ENCODE peak calls at places on chromosomes 13 and 19, in five cellular contexts. M is GM23338, V is body of pancreas, R is mammary epithelial cell, E is AG09309. P is an unnamed sample.

GRCh38 chr13:72726721-72727416 is 560 bp downstream of the MZT1 start:
- DNase-seq in M (peak), V (peak), R (peak), E (no peak), P (peak)

GRCh38 chr13:78630509-78630908 is 27.2 kb upstream of the POU4F1 start:
- DNase-seq in M (no peak), V (no peak), R (no peak), E (no peak), P (no peak)

GRCh38 chr13:78657699-78658629 is 991 bp downstream of the OBI1 start:
- DNase-seq in M (peak), V (no peak), R (peak), E (no peak), P (no peak)

GRCh38 chr19:43798546-43799409 is 3.5 kb downstream of the LYPD5 start:
- DNase-seq in M (peak), V (peak), R (peak), E (no peak), P (peak)

GRCh38 chr19:47109541-47110375 is 3.8 kb downstream of the ZC3H4 start:
- DNase-seq in M (peak), V (no peak), R (peak), E (no peak), P (no peak)

GRCh38 chr13:80157261-80157942 is 183.5 kb downstream of the SPRY2 start:
- DNase-seq in M (no peak), V (no peak), R (peak), E (no peak), P (no peak)

GRCh38 chr19:42455621-42456081 is 12.9 kb upstream of the CXCL17 start:
- DNase-seq in M (no peak), V (no peak), R (peak), E (no peak), P (no peak)

GRCh38 chr19:10439588-10439987 is 19.2 kb downstream of the PDE4A start:
- DNase-seq in M (no peak), V (no peak), R (no peak), E (no peak), P (no peak)

GRCh38 chr13:51603716-51604115 is 19.5 kb downstream of the WDFY2 start:
- DNase-seq in M (no peak), V (no peak), R (peak), E (no peak), P (no peak)

GRCh38 chr13:51594432-51594831 is 10.2 kb downstream of the WDFY2 start:
- DNase-seq in M (no peak), V (no peak), R (no peak), E (no peak), P (no peak)

GRCh38 chr13:51600703-51601102 is 16.4 kb downstream of the WDFY2 start:
- DNase-seq in M (no peak), V (no peak), R (no peak), E (no peak), P (no peak)

GRCh38 chr13:51601601-51602348 is 17.5 kb downstream of the WDFY2 start:
- DNase-seq in M (no peak), V (no peak), R (no peak), E (no peak), P (no peak)

DNA sequence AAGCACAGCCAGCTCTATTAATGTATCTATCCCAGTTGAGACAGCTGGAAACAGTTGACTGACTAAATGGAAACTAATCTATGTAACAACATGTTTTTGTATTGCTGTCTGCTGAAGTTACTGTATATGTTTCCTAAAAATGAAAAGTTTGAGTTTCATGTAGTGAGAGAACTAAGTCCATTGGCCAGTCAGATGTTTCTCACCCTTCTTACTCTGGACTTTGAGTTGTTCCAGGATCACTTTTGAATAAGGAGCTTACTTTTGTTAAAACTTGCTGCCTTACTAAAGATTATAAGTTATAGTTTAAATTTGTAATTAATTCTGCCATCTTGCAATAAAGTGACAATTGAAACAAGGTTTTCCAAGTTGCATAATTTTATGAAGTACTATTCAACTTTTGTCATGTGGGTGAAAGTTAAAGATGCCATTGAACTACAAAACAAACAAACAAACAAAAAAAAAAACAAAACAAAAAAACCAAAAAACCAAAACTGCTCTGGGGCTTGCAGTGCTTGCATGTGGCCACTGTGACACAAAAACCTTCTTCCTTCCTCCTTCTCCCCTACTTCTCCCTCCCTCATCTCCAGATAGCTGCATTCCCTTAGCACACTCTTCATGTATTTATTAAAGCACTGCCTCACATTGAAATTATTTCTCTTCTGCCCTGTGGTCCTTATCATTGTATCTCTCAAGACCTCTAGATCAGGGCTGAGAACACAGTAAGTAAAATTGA is 15.3 kb downstream of the WDFY2 start:
- DNase-seq in M (no peak), V (no peak), R (no peak), E (no peak), P (no peak)
- TF ChIP-seq CTCF in M (peak), V (no peak), R (peak), E (no peak), P (no peak)

DNA sequence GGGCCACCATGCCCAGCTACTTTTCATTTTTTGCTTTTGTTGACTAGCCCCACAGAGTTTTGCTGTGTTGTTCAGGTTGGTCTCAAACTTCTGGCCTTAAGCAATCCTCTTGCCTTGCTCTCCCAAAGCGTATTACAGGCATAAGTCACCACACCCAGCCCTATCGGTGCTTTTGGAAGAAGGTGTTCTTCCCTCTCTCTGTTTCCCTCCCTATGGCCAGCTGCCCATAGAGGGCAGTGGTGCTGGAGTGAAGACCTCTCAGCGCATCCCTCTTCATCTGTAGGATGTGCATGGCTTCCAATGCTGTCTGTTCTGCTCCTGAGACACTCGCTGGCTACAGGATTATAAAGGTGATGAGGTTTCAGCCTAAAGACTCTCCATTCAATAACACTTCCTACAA is 1.3 kb upstream of the CD22 start:
- DNase-seq in M (peak), V (no peak), R (no peak), E (no peak), P (no peak)
- TF ChIP-seq CTCF in M (peak), V (no peak), R (peak), E (peak), P (no peak)

GRCh38 chr13:28531956-28532225 is 37.0 kb upstream of the FLT1 start:
- DNase-seq in M (no peak), V (no peak), R (no peak), E (no peak), P (no peak)

GRCh38 chr13:28529836-28530235 is 34.9 kb upstream of the FLT1 start:
- DNase-seq in M (no peak), V (no peak), R (no peak), E (no peak), P (no peak)

GRCh38 chr13:28532226-28533048 is 37.5 kb upstream of the FLT1 start:
- DNase-seq in M (peak), V (peak), R (no peak), E (no peak), P (peak)

GRCh38 chr13:28531195-28531955 is 36.4 kb upstream of the FLT1 start:
- DNase-seq in M (peak), V (peak), R (no peak), E (no peak), P (peak)

GRCh38 chr13:28530729-28531194 is 35.8 kb upstream of the FLT1 start:
- DNase-seq in M (no peak), V (no peak), R (no peak), E (no peak), P (no peak)
- TF ChIP-seq CTCF in M (no peak), V (no peak), R (no peak), E (peak), P (no peak)

GRCh38 chr13:56351041-56351440 is 789.7 kb upstream of the PRR20A start:
- DNase-seq in M (peak), V (no peak), R (no peak), E (no peak), P (no peak)
- TF ChIP-seq CTCF in M (peak), V (no peak), R (no peak), E (no peak), P (no peak)

GRCh38 chr19:17580470-17581000 is 25.1 kb downstream of the COLGALT1 start:
- DNase-seq in M (peak), V (no peak), R (no peak), E (no peak), P (no peak)

GRCh38 chr19:17579523-17580244 is 24.2 kb downstream of the COLGALT1 start:
- DNase-seq in M (peak), V (peak), R (peak), E (no peak), P (peak)

GRCh38 chr19:17584132-17584531 is 28.7 kb downstream of the COLGALT1 start:
- DNase-seq in M (no peak), V (no peak), R (no peak), E (no peak), P (no peak)

GRCh38 chr19:17581211-17581874 is 25.9 kb downstream of the COLGALT1 start:
- DNase-seq in M (no peak), V (no peak), R (no peak), E (no peak), P (no peak)

GRCh38 chr19:17582613-17583012 is 27.2 kb downstream of the COLGALT1 start:
- DNase-seq in M (peak), V (no peak), R (no peak), E (no peak), P (no peak)
- TF ChIP-seq CTCF in M (peak), V (no peak), R (no peak), E (no peak), P (no peak)

GRCh38 chr19:31385744-31386143 is 36.5 kb upstream of the TSHZ3 start:
- DNase-seq in M (no peak), V (no peak), R (no peak), E (no peak), P (no peak)
- TF ChIP-seq CTCF in M (no peak), V (no peak), R (no peak), E (no peak), P (no peak)

GRCh38 chr13:90365130-90365529 is 982.4 kb upstream of the MIR17HG start:
- DNase-seq in M (no peak), V (no peak), R (peak), E (no peak), P (no peak)
- TF ChIP-seq CTCF in M (no peak), V (no peak), R (peak), E (peak), P (no peak)

GRCh38 chr13:110615322-110616102 is at the start of gene NAXD:
- DNase-seq in M (peak), V (peak), R (peak), E (peak), P (peak)
- TF ChIP-seq CTCF in M (no peak), V (no peak), R (no peak), E (no peak), P (no peak)

DNA sequence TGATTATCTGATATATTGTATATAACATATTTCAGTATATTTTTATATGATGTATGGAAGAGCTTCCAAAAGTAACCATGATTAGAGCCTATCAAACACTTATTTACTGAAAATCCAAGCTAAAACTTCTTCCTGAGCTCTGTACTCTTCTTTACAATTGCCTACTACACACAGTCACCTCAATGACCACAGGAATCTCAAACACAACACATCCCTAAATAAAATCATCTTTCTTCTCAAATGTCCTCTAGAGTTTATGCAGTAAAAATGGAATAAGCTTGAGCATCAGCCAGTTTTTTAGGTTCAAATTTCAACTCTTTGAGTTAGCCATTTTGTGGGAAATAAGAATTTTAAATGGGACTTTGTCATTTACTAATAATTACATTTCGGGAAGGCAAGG is 102.6 kb upstream of the FNDC3A start:
- DNase-seq in M (no peak), V (no peak), R (no peak), E (no peak), P (no peak)
- TF ChIP-seq CTCF in M (no peak), V (no peak), R (no peak), E (no peak), P (no peak)

P was measured in nephron progenitor cell.